ENCODE peak calls at places on chromosomes 2 and 18, in eight cellular contexts. P, U, T, D, Z, V, R and H are unnamed samples.

GRCh38 chr2:2324565-2325101 is 6.4 kb downstream of the MYT1L start:
- DNase-seq in P (no peak), U (no peak), T (no peak), D (no peak), Z (no peak), V (no peak), R (no peak), H (no peak)

GRCh38 chr2:73043279-73043678 is 28.2 kb downstream of the SFXN5 start:
- DNase-seq in P (no peak), U (no peak), T (no peak), D (no peak), Z (no peak), V (no peak), R (no peak), H (no peak)

GRCh38 chr2:15748736-15749323 is 157.2 kb downstream of the DDX1 start:
- DNase-seq in P (peak; percentile 33), U (no peak), T (no peak), D (peak; percentile 15), Z (peak; percentile 46), V (no peak), R (peak; percentile 64), H (no peak)

GRCh38 chr18:54030434-54030833 is 194.0 kb downstream of the MBD2 start:
- DNase-seq in P (no peak), U (no peak), T (no peak), D (no peak), Z (no peak), V (no peak), R (no peak), H (no peak)

GRCh38 chr18:59556265-59556664 is 141.0 kb downstream of the CCBE1 start:
- DNase-seq in P (no peak), U (peak; percentile 79), T (no peak), D (peak; percentile 72), Z (peak; percentile 64), V (no peak), R (no peak), H (no peak)

GRCh38 chr18:78681934-78682333 is 297.7 kb upstream of the SALL3 start:
- DNase-seq in P (no peak), U (no peak), T (no peak), D (no peak), Z (no peak), V (peak; percentile 41), R (no peak), H (no peak)

GRCh38 chr2:200779214-200779613 is 32.5 kb upstream of the BZW1 start:
- DNase-seq in P (no peak), U (no peak), T (no peak), D (no peak), Z (no peak), V (no peak), R (no peak), H (no peak)

GRCh38 chr2:46858697-46859080 is 56.9 kb downstream of the MCFD2 start:
- DNase-seq in P (no peak), U (peak; percentile 99), T (no peak), D (peak; percentile 98), Z (peak; percentile 93), V (no peak), R (no peak), H (no peak)

GRCh38 chr2:196653843-196654242 is 14.3 kb downstream of the CCDC150 start:
- DNase-seq in P (no peak), U (no peak), T (no peak), D (no peak), Z (no peak), V (no peak), R (no peak), H (no peak)

GRCh38 chr2:195520671-195521155 is 136.3 kb upstream of the SLC39A10 start:
- DNase-seq in P (peak; percentile 75), U (peak; percentile 83), T (no peak), D (peak; percentile 86), Z (peak; percentile 96), V (no peak), R (no peak), H (peak; percentile 64)

GRCh38 chr2:146108993-146109392 is 1589.1 kb upstream of the ZEB2 start:
- DNase-seq in P (peak; percentile 19), U (no peak), T (no peak), D (peak; percentile 64), Z (peak; percentile 19), V (no peak), R (no peak), H (no peak)

GRCh38 chr18:50424877-50425690 is 50.2 kb downstream of the SKA1 start:
- DNase-seq in P (no peak), U (peak; percentile 4), T (no peak), D (peak; percentile 42), Z (peak; percentile 91), V (no peak), R (peak; percentile 19), H (no peak)

GRCh38 chr2:82013641-82014040 is 1709.1 kb upstream of the LRRTM1 start:
- DNase-seq in P (no peak), U (no peak), T (no peak), D (no peak), Z (no peak), V (no peak), R (no peak), H (no peak)

GRCh38 chr18:10033038-10033437 is 119.2 kb downstream of the VAPA start:
- DNase-seq in P (no peak), U (no peak), T (no peak), D (no peak), Z (no peak), V (no peak), R (no peak), H (no peak)

GRCh38 chr2:23617167-23617787 is 232.3 kb downstream of the KLHL29 start:
- DNase-seq in P (no peak), U (peak; percentile 81), T (no peak), D (peak; percentile 74), Z (peak; percentile 81), V (no peak), R (no peak), H (no peak)

GRCh38 chr2:25259744-25260124 is 82.0 kb downstream of the DNMT3A start:
- DNase-seq in P (no peak), U (no peak), T (no peak), D (no peak), Z (no peak), V (no peak), R (no peak), H (no peak)

GRCh38 chr18:11512096-11513030 is 97.0 kb upstream of the SLC35G4 start:
- DNase-seq in P (peak; percentile 23), U (peak; percentile 21), T (no peak), D (peak; percentile 25), Z (peak; percentile 11), V (no peak), R (no peak), H (no peak)

GRCh38 chr18:44681039-44681595 is 429 bp downstream of the SETBP1 start:
- DNase-seq in P (no peak), U (no peak), T (no peak), D (peak; percentile 22), Z (no peak), V (no peak), R (no peak), H (no peak)

GRCh38 chr18:44683566-44683965 is 2.9 kb downstream of the SETBP1 start:
- DNase-seq in P (no peak), U (peak; percentile 81), T (no peak), D (peak; percentile 26), Z (no peak), V (no peak), R (no peak), H (no peak)

GRCh38 chr18:44682181-44682870 is 1.6 kb downstream of the SETBP1 start:
- DNase-seq in P (no peak), U (peak; percentile 16), T (peak; percentile 59), D (no peak), Z (no peak), V (no peak), R (no peak), H (no peak)

GRCh38 chr18:44681611-44682010 is 923 bp downstream of the SETBP1 start:
- DNase-seq in P (no peak), U (no peak), T (no peak), D (no peak), Z (no peak), V (no peak), R (no peak), H (no peak)

DNA sequence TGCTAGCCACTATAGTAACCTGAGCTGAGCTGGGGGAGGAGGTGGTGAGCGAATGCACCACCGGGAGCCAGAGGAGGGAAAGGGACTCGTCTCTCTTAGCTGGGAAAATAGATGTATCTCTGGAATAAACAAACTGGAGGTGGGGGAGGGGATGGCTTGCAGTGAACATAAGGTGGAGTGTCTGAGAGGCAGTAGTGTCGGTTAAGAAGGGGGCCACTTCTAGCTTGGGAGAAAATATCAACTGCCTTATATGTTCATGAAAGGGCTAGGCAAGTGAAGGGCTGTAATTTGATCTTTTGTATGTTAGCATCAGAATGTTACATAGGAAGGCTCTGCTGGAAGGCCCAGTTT is 2.2 kb downstream of the SETBP1 start:
- DNase-seq in P (peak; percentile 25), U (no peak), T (no peak), D (peak; percentile 16), Z (no peak), V (no peak), R (no peak), H (no peak)
- H3K4me3 ChIP-seq in P (no peak overlapping the region), U (peak overlapping the region; percentile 78), T (no peak overlapping the region), D (no peak overlapping the region), Z (no peak overlapping the region), V (peak overlapping the region; percentile 84), R (no peak overlapping the region), H (peak overlapping the region; percentile 27)

GRCh38 chr2:68767031-68767961 is 32.7 kb downstream of the ARHGAP25 start:
- DNase-seq in P (no peak), U (no peak), T (no peak), D (no peak), Z (no peak), V (no peak), R (peak; percentile 48), H (no peak)
- H3K4me3 ChIP-seq in P (no peak overlapping the region), U (no peak overlapping the region), T (no peak overlapping the region), D (no peak overlapping the region), Z (no peak overlapping the region), V (no peak overlapping the region), R (no peak overlapping the region), H (no peak overlapping the region)

GRCh38 chr2:70938580-70938938 is 2.9 kb downstream of the ATP6V1B1 start:
- DNase-seq in P (no peak), U (no peak), T (no peak), D (no peak), Z (no peak), V (no peak), R (no peak), H (no peak)
- H3K4me3 ChIP-seq in P (no peak overlapping the region), U (no peak overlapping the region), T (no peak overlapping the region), D (no peak overlapping the region), Z (no peak overlapping the region), V (no peak overlapping the region), R (no peak overlapping the region), H (no peak overlapping the region)

GRCh38 chr2:177262958-177263450 is 1.5 kb downstream of the NFE2L2 start:
- DNase-seq in P (no peak), U (no peak), T (no peak), D (no peak), Z (no peak), V (no peak), R (no peak), H (no peak)

GRCh38 chr2:177261115-177261779 is 3.3 kb downstream of the NFE2L2 start:
- DNase-seq in P (no peak), U (peak; percentile 44), T (no peak), D (no peak), Z (no peak), V (no peak), R (no peak), H (no peak)

GRCh38 chr2:177260398-177260797 is 4.1 kb downstream of the NFE2L2 start:
- DNase-seq in P (no peak), U (no peak), T (no peak), D (no peak), Z (no peak), V (no peak), R (no peak), H (no peak)

GRCh38 chr2:177263451-177264208 is 897 bp downstream of the NFE2L2 start:
- DNase-seq in P (peak; percentile 98), U (peak; percentile 99), T (peak; percentile 99), D (peak; percentile 98), Z (peak; percentile 99), V (peak; percentile 98), R (peak; percentile 99), H (peak; percentile 97)

GRCh38 chr2:177262137-177262536 is 2.4 kb downstream of the NFE2L2 start:
- DNase-seq in P (no peak), U (no peak), T (no peak), D (no peak), Z (no peak), V (no peak), R (no peak), H (no peak)
- H3K4me3 ChIP-seq in P (peak overlapping the region; percentile 81), U (peak overlapping the region; percentile 73), T (peak overlapping the region; percentile 33), D (peak overlapping the region; percentile 69), Z (peak overlapping the region; percentile 91), V (peak overlapping the region; percentile 99), R (peak overlapping the region; percentile 83), H (peak overlapping the region; percentile 90)